ENCODE peak calls at places on chromosomes 12 and 14, in seven cellular contexts. O, C, Z, X, U, V and L are unnamed samples.

GRCh38 chr12:12294215-12295005 is 27.6 kb upstream of the LRP6 start:
- DNase-seq in X (no peak), O (no peak), V (no peak), C (no peak), U (no peak), Z (no peak), L (no peak)

GRCh38 chr12:45464699-45465098 is 248.8 kb downstream of the ANO6 start:
- DNase-seq in U (no peak), X (no peak), Z (peak; percentile 62), O (no peak), C (peak; percentile 17), V (no peak), L (no peak)

GRCh38 chr12:119178544-119179334 is at the start of gene HSPB8:
- DNase-seq in X (no peak), O (peak; percentile 91), U (peak; percentile 26), V (no peak), C (peak; percentile 76), Z (peak; percentile 83), L (peak; percentile 21)

GRCh38 chr12:59085680-59086079 is 165.4 kb upstream of the LRIG3 start:
- DNase-seq in V (no peak), O (no peak), X (no peak), Z (peak; percentile 4), C (no peak), U (no peak), L (no peak)

GRCh38 chr12:71721781-71722511 is 32.7 kb upstream of the RAB21 start:
- DNase-seq in V (no peak), Z (no peak), C (no peak), X (no peak), U (no peak), O (no peak), L (no peak)

GRCh38 chr12:68175566-68176033 is 16.1 kb upstream of the IFNG start:
- DNase-seq in Z (no peak), C (no peak), V (peak; percentile 63), O (no peak), U (no peak), X (no peak), L (no peak)

GRCh38 chr14:68141531-68142088 is 322.0 kb downstream of the RAD51B start:
- DNase-seq in U (no peak), Z (no peak), C (peak; percentile 89), V (no peak), X (no peak), O (peak; percentile 68), L (no peak)

GRCh38 chr14:33933386-33933934 is 17.4 kb downstream of the EGLN3 start:
- DNase-seq in U (no peak), X (no peak), Z (no peak), O (no peak), V (no peak), C (no peak), L (no peak)

GRCh38 chr14:100615736-100616695 is 28.8 kb upstream of the BEGAIN start:
- DNase-seq in Z (no peak), X (no peak), C (no peak), V (no peak), O (no peak), U (no peak), L (no peak)

GRCh38 chr12:111585619-111586135 is 13.4 kb downstream of the ATXN2 start:
- DNase-seq in X (no peak), U (no peak), O (no peak), Z (no peak), V (no peak), C (no peak), L (no peak)

GRCh38 chr12:53712059-53712643 is 15.1 kb downstream of the CALCOCO1 start:
- DNase-seq in V (no peak), C (no peak), O (no peak), U (no peak), Z (no peak), X (no peak), L (no peak)

GRCh38 chr12:18965210-18965609 is 164.3 kb upstream of the PLEKHA5 start:
- DNase-seq in U (no peak), C (no peak), X (no peak), Z (no peak), O (no peak), V (no peak), L (no peak)

GRCh38 chr14:61549425-61549824 is 145.9 kb upstream of the HIF1A start:
- DNase-seq in U (no peak), Z (no peak), V (no peak), X (no peak), O (peak; percentile 63), C (peak; percentile 35), L (no peak)

GRCh38 chr12:4355843-4356327 is 23.6 kb downstream of the FGF23 start:
- DNase-seq in C (peak; percentile 76), U (peak; percentile 60), X (peak; percentile 67), O (peak; percentile 8), V (no peak), Z (peak; percentile 39), L (peak; percentile 28)

GRCh38 chr12:92543872-92544271 is 158.9 kb upstream of the PLEKHG7 start:
- DNase-seq in U (no peak), X (no peak), V (no peak), Z (no peak), O (peak; percentile 19), C (no peak), L (no peak)

GRCh38 chr12:9064201-9064814 is 51.4 kb downstream of the A2M start:
- DNase-seq in X (peak; percentile 9), V (no peak), O (peak; percentile 10), U (no peak), Z (peak; percentile 86), C (peak; percentile 75), L (peak; percentile 65)

DNA sequence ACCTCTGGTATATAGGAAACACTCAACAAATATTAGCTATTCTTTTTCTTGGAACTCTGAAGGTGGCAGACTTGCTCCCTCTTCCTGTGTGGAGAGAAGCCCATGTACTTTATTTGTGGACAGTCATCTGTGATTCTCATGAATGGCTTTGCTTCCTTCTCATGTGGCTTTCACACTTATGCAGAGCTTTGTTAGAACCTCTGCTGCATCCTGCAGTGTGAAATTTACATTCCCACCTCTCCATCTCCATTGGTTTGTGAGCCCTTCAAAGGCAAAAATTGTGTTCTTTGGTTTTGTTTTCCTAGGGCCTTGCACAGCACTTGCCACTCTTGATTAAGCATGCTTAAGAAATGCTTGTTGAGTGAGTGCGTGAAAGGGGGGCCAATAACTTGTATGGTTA is 51.9 kb downstream of the BICD1 start:
- DNase-seq in C (no peak), U (no peak), O (no peak), X (no peak), Z (no peak), V (no peak), L (no peak)
- TF ChIP-seq RFX5 in C (no peak), U (no peak), O (no peak), X (no peak), Z (no peak), V (no peak), L (no peak)

GRCh38 chr12:131672941-131673330 is 38.0 kb upstream of the SFSWAP start:
- DNase-seq in C (no peak), Z (no peak), X (no peak), V (no peak), O (no peak), U (no peak), L (no peak)

GRCh38 chr12:131673519-131674265 is 37.2 kb upstream of the SFSWAP start:
- DNase-seq in Z (no peak), V (no peak), U (no peak), X (no peak), C (no peak), O (peak; percentile 10), L (no peak)

GRCh38 chr12:131672311-131672940 is 38.5 kb upstream of the SFSWAP start:
- DNase-seq in X (no peak), O (no peak), Z (no peak), U (no peak), C (no peak), V (no peak), L (no peak)

GRCh38 chr12:131671871-131672270 is 39.0 kb upstream of the SFSWAP start:
- DNase-seq in V (no peak), X (no peak), C (no peak), O (no peak), Z (no peak), U (no peak), L (no peak)

GRCh38 chr12:131671276-131671675 is 39.6 kb upstream of the SFSWAP start:
- DNase-seq in O (no peak), X (no peak), Z (no peak), C (no peak), U (no peak), V (no peak), L (no peak)
- TF ChIP-seq RFX5 in O (no peak), X (no peak), Z (no peak), C (no peak), U (no peak), V (no peak), L (no peak)

GRCh38 chr12:51896236-51896635 is 8.3 kb downstream of the ANKRD33 start:
- DNase-seq in Z (peak; percentile 10), O (no peak), C (no peak), U (no peak), V (no peak), X (no peak), L (no peak)

GRCh38 chr12:51895378-51896135 is 7.7 kb downstream of the ANKRD33 start:
- DNase-seq in Z (peak; percentile 16), U (no peak), O (no peak), V (no peak), C (no peak), X (no peak), L (no peak)

GRCh38 chr12:51898937-51899336 is 8.4 kb upstream of the ACVRL1 start:
- DNase-seq in V (no peak), O (peak; percentile 69), C (no peak), Z (no peak), X (no peak), U (no peak), L (no peak)

GRCh38 chr12:51898506-51898905 is 8.8 kb upstream of the ACVRL1 start:
- DNase-seq in Z (no peak), X (no peak), U (no peak), O (no peak), C (no peak), V (no peak), L (no peak)

GRCh38 chr12:51897181-51897580 is 9.3 kb downstream of the ANKRD33 start:
- DNase-seq in O (no peak), U (no peak), C (no peak), X (no peak), Z (peak; percentile 12), V (no peak), L (no peak)
- TF ChIP-seq RFX5 in O (no peak), U (no peak), C (no peak), X (no peak), Z (no peak), V (no peak), L (no peak)

DNA sequence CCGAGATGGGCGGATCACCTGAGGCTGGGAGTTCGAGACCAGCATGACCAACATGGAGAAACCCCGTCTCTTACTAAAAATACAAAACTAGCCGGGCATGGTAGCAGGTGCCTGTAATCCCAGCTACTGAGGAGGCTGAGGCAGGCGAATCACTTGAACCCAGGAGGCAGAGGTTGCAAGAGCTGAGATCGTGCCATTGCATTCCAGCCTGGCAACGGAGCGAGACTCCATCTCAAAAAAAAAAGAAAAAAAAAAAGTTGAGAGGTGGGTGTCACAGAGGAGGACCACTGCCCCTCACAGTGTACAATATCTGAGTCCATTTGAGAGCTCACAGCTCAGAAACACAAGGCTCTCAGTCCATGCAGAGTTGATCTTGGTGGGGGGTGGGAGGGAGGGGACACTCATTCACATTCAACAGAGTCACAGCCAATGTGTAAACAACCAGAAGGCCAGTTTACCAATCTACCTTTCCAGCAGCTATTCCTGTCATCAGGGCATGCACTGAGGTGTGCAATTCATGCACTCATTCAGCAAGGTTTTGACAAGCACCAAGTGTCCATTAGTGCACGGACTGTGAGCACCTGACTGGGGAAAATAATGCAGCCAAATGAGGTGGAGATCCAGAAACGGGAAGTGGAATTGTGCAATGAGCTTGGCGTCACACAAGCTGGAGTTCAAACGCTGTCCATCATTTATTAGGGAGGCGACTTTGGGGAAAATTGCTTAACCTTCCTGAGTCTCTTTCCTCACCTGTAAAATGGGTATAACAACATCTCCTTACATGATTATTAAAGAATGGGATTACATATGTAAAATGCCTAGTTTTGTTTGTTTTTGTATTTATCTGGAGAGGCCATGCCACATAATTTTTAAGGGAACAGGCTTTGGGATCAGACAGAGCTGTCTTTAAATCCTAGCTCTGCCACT is 4.4 kb upstream of the EIF5 start:
- DNase-seq in X (no peak), Z (no peak), C (peak; percentile 68), U (no peak), O (peak; percentile 40), V (no peak), L (peak; percentile 64)
- TF ChIP-seq RFX5 in X (no peak), Z (no peak), C (no peak), U (no peak), O (no peak), V (no peak), L (no peak)